ENCODE peak calls at places on chromosomes 13 and 19, in six cellular contexts. H is heart right ventricle, Z is body of pancreas, C is AG04449, I is fibroblast of the aortic adventitia, L is type B pancreatic cell. Y is an unnamed sample.

GRCh38 chr13:24910502-24911134 is 146.6 kb downstream of the RNF17 start:
- DNase-seq in H (no peak), Z (no peak), C (no peak), I (peak), L (no peak), Y (peak)

GRCh38 chr19:5145521-5146511 is 176.9 kb downstream of the KDM4B start:
- DNase-seq in H (peak), Z (no peak), C (no peak), I (no peak), L (no peak), Y (no peak)

GRCh38 chr13:112615391-112615790 is 27.4 kb upstream of the TUBGCP3 start:
- DNase-seq in H (no peak), Z (no peak), C (no peak), I (no peak), L (peak), Y (no peak)

GRCh38 chr13:113996912-113997745 is 23.3 kb upstream of the C13orf46 start:
- DNase-seq in H (peak), Z (peak), C (no peak), I (no peak), L (no peak), Y (no peak)

GRCh38 chr19:55080915-55081772 is 5.5 kb downstream of the EPS8L1 start:
- DNase-seq in H (peak), Z (peak), C (no peak), I (peak), L (no peak), Y (peak)

GRCh38 chr13:105763851-105764250 is 771.6 kb downstream of the EFNB2 start:
- DNase-seq in H (no peak), Z (no peak), C (no peak), I (no peak), L (no peak), Y (no peak)

GRCh38 chr19:45099465-45100201 is 6.7 kb downstream of the PPP1R37 start:
- DNase-seq in H (no peak), Z (peak), C (no peak), I (no peak), L (no peak), Y (peak)

GRCh38 chr13:98521876-98522275 is 55.0 kb downstream of the STK24 start:
- DNase-seq in H (no peak), Z (no peak), C (no peak), I (no peak), L (no peak), Y (no peak)

GRCh38 chr19:38932425-38933179 is 1.9 kb downstream of the MRPS12 start:
- DNase-seq in H (no peak), Z (no peak), C (no peak), I (peak), L (no peak), Y (peak)

GRCh38 chr19:15323496-15324235 is 8.7 kb downstream of the BRD4 start:
- DNase-seq in H (peak), Z (peak), C (no peak), I (peak), L (no peak), Y (peak)

GRCh38 chr13:94408300-94409036 is 71.0 kb downstream of the DCT start:
- DNase-seq in H (no peak), Z (no peak), C (no peak), I (no peak), L (no peak), Y (peak)

GRCh38 chr19:23822735-23823134 is 64.0 kb upstream of the ZNF681 start:
- DNase-seq in H (no peak), Z (no peak), C (no peak), I (no peak), L (no peak), Y (no peak)

GRCh38 chr19:782195-783043 is 14.8 kb upstream of the PTBP1 start:
- DNase-seq in H (no peak), Z (peak), C (peak), I (peak), L (peak), Y (no peak)

GRCh38 chr19:9309974-9310446 is 372 bp upstream of the ZNF699 start:
- DNase-seq in H (peak), Z (peak), C (peak), I (peak), L (peak), Y (no peak)

GRCh38 chr19:14561832-14562351 is 10.0 kb downstream of the NDUFB7 start:
- DNase-seq in H (peak), Z (peak), C (no peak), I (peak), L (no peak), Y (peak)

GRCh38 chr19:38512277-38512676 is 78.8 kb downstream of the RYR1 start:
- DNase-seq in H (no peak), Z (no peak), C (no peak), I (no peak), L (no peak), Y (no peak)

GRCh38 chr13:104625196-104625595 is 1559.0 kb upstream of the SLC10A2 start:
- DNase-seq in H (no peak), Z (no peak), C (no peak), I (no peak), L (no peak), Y (no peak)

GRCh38 chr13:40522234-40522633 is 144.2 kb downstream of the FOXO1 start:
- DNase-seq in H (no peak), Z (no peak), C (no peak), I (peak), L (no peak), Y (no peak)

GRCh38 chr19:6730153-6730804 is 7.1 kb downstream of the GPR108 start:
- DNase-seq in H (no peak), Z (peak), C (no peak), I (no peak), L (no peak), Y (no peak)

GRCh38 chr19:51472607-51473006 is 5.7 kb upstream of the CEACAM18 start:
- DNase-seq in H (no peak), Z (no peak), C (no peak), I (no peak), L (no peak), Y (no peak)

GRCh38 chr19:10554760-10555612 is 10.8 kb downstream of the KRI1 start:
- DNase-seq in H (no peak), Z (no peak), C (no peak), I (no peak), L (no peak), Y (no peak)
- TF ChIP-seq CTCF in H (no peak), Z (no peak), C (no peak), I (peak), L (no peak), Y (no peak)

DNA sequence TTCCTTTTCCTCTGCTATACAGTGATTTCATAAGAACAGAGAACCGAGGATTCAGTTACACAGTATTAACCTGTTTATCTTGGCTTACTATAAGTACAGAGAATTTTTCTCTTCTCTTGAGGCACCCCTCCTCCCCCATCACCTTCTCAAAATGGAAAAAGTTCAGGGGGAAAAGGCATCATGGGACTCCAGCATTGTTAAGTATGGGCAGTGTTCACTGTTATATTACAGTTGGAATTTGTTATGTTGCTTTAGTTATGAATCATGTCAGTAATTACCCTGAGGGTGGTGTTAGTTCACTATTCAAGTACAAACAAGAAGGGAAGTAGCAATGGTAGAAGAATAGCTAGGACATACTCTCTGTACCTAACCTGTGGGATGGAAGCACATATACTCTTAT is 12.1 kb downstream of the LPAR6 start:
- DNase-seq in H (no peak), Z (no peak), C (peak), I (peak), L (no peak), Y (peak)
- TF ChIP-seq CTCF in H (peak), Z (no peak), C (no peak), I (no peak), L (no peak), Y (no peak)

DNA sequence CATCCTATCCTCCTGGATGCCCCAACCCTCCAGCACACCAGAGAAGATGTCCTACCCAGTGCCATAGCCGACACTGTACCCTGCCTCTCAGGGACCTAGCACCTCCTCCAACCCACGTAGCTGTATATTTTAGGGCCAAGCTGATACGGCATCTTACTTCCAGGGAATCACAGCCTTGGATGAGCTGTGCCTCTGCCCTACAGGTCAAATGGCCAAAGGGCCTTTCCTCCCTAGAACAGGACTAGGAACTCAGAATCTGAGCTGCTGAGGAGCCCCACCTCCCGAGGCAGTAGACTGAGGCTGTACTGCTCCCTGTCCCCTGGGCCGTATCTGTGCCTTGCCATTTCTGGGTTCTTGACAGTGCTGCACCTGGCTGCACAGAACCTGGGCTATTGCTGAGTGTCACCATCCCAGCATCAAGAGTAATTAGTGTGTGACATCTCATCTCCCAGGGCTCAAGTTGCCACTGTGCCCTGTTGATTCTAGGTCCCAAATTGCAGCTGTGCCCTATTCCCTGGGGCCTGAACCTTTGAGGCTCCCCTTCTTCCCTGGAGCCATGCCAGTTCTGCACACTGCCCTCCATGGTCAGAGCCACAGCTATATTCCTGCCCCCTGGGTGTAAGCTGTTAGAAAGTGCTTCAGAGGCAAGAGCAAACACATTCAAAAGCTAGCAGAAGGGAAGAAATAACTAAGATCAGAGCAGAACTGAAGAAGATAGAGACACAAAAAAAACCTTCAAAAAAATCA is 41.0 kb downstream of the VWA8 start:
- DNase-seq in H (no peak), Z (no peak), C (no peak), I (no peak), L (no peak), Y (no peak)
- TF ChIP-seq CTCF in H (no peak), Z (no peak), C (no peak), I (no peak), L (no peak), Y (no peak)

DNA sequence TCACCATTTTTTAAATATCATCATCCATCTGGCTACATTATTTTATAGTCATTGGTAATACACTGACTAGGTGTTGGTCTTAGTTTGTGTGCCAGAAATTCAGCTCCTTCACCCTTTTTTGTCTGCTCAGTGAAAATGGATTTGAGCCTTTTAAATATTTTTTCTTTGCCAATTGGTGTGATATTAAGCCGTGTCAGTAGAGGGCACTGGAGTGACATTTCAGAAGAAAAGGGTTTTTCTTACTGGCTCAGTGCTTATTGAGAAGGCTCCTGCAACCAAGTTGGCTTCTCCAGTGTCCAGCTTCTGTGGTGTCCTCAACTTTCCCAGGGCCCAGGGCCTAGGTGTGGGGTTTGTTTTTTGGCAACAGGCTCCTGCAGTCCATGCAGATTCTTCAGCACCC is 546.6 kb downstream of the DACH1 start:
- DNase-seq in H (no peak), Z (no peak), C (no peak), I (no peak), L (no peak), Y (peak)
- TF ChIP-seq CTCF in H (no peak), Z (peak), C (no peak), I (no peak), L (peak), Y (peak)

GRCh38 chr19:33219261-33219812 is 6.3 kb downstream of the SLC7A10 start:
- DNase-seq in H (no peak), Z (no peak), C (no peak), I (no peak), L (no peak), Y (no peak)
- TF ChIP-seq CTCF in H (no peak), Z (no peak), C (peak), I (peak), L (no peak), Y (peak)

GRCh38 chr13:27665333-27665732 is 43.6 kb downstream of the POLR1D start:
- DNase-seq in H (no peak), Z (no peak), C (no peak), I (peak), L (no peak), Y (peak)
- TF ChIP-seq CTCF in H (peak), Z (no peak), C (peak), I (peak), L (peak), Y (peak)

GRCh38 chr13:30892966-30893365 is 13.1 kb upstream of the MEDAG start:
- DNase-seq in H (peak), Z (no peak), C (no peak), I (peak), L (no peak), Y (peak)
- TF ChIP-seq CTCF in H (peak), Z (no peak), C (peak), I (peak), L (peak), Y (peak)